ENCODE peak calls at places on chromosomes 16 and 17, in five cellular contexts. One of them, this sample, is unnamed. For H4K20me1 and H3K4me1, the result is how much of the 10 kb centered on the place peaks cover.

GRCh38 chr16:52489894-52490293 is 57.0 kb downstream of the TOX3 start:
- DNase-seq in GM23248: no peak
- DNase-seq in HCT116: no peak
- DNase-seq in GM12878: no peak
- DNase-seq in keratinocyte: no peak
- DNase-seq in this sample: no peak

GRCh38 chr17:66542967-66543525 is 240.6 kb downstream of the PRKCA start:
- DNase-seq in GM23248: peak
- DNase-seq in HCT116: no peak
- DNase-seq in GM12878: no peak
- DNase-seq in keratinocyte: no peak
- DNase-seq in this sample: no peak

GRCh38 chr16:89858973-89859808 is 14.2 kb upstream of the TCF25 start:
- DNase-seq in GM23248: no peak
- DNase-seq in HCT116: no peak
- DNase-seq in GM12878: no peak
- DNase-seq in keratinocyte: no peak
- DNase-seq in this sample: no peak

GRCh38 chr17:41863074-41863843 is 2.0 kb downstream of the KLHL11 start:
- DNase-seq in GM23248: no peak
- DNase-seq in HCT116: no peak
- DNase-seq in GM12878: no peak
- DNase-seq in keratinocyte: no peak
- DNase-seq in this sample: peak

GRCh38 chr17:46822388-46822921 is 4.0 kb upstream of the WNT3 start:
- DNase-seq in GM23248: no peak
- DNase-seq in HCT116: peak
- DNase-seq in GM12878: no peak
- DNase-seq in keratinocyte: no peak
- DNase-seq in this sample: no peak

GRCh38 chr16:73058616-73059409 is 10.9 kb upstream of the ZFHX3 start:
- DNase-seq in GM23248: peak
- DNase-seq in HCT116: peak
- DNase-seq in GM12878: no peak
- DNase-seq in keratinocyte: no peak
- DNase-seq in this sample: peak

GRCh38 chr16:53771655-53772497 is 67.9 kb downstream of the FTO start:
- DNase-seq in GM23248: peak
- DNase-seq in HCT116: no peak
- DNase-seq in GM12878: no peak
- DNase-seq in keratinocyte: no peak
- DNase-seq in this sample: no peak

GRCh38 chr16:66714659-66715307 is 18.2 kb upstream of the CMTM4 start:
- DNase-seq in GM23248: no peak
- DNase-seq in HCT116: no peak
- DNase-seq in GM12878: no peak
- DNase-seq in keratinocyte: peak
- DNase-seq in this sample: no peak

GRCh38 chr16:3642397-3643094 is 11.9 kb upstream of the DNASE1 start:
- DNase-seq in GM23248: no peak
- DNase-seq in HCT116: peak
- DNase-seq in GM12878: no peak
- DNase-seq in keratinocyte: peak
- DNase-seq in this sample: no peak

DNA sequence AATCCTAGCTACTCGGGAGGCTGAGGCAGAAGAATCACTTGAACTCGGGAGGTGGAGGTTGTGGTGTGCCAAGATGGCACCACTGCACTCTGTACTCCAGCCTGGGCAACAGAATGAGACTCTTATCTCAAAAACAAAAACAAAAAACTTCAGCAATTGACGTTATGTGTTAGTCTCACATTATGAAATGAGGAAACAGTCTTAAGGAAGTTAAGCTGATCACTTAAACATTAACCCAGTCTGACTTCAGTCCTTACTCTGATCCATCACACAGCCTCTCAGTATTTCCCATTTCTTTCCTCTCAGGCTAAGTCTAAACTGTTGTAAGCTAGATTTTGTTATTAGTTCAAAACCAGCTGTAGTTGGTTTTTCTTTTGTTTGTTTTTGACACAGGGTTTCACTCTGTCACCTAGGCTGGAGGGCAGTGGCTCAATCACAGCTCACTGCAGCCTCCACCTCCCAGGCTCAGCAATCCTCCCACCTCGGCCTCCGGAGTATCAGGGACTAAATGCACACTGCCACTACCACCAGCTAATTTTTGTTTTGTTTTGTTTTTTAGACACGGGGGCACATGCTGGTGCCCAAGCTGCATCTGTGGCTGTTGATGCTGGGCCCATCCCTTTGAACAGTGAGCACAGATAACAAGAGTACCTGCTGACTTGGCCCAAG is 6.3 kb downstream of the JPT1 start:
- DNase-seq in GM23248: no peak
- DNase-seq in HCT116: no peak
- DNase-seq in GM12878: no peak
- DNase-seq in keratinocyte: no peak
- DNase-seq in this sample: no peak
- H4K20me1 ChIP-seq in GM23248: under half
- H4K20me1 ChIP-seq in HCT116: under half
- H4K20me1 ChIP-seq in GM12878: under half
- H4K20me1 ChIP-seq in keratinocyte: under half
- H4K20me1 ChIP-seq in this sample: under half

DNA sequence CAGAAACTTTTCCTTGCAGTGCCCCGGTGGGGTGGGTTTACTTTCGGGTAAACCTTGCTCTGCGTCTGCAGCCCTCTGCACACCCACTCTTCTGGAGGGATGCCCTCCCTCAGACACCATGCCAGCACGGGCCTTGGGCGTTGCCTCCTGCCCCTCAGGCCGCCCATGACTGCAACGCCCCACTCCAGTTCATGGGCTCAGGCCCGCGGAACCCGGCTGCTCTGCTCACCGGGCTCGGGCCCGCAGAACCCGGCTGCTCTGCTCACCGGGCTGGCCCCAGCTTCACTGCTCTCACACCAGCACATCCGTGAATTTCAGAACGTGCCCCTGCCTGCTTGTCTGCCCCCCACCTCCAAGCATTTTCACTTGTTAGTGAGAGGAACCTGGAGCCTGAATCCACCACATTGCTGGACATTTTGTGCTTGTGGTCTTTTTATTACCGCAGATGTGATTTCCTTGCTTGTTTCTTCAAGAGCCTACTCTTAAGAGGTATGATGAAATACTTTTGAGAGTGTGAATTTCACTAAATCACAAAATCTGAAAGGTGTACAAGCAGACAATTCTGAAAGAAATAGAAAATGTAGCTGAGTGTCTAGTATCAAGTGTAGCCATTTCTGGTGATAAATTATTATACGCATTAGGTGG is 130.9 kb downstream of the RPTOR start:
- DNase-seq in GM23248: peak
- DNase-seq in HCT116: no peak
- DNase-seq in GM12878: no peak
- DNase-seq in keratinocyte: no peak
- DNase-seq in this sample: no peak
- H3K4me2 ChIP-seq in GM23248: no peak
- H3K4me2 ChIP-seq in HCT116: no peak
- H3K4me2 ChIP-seq in GM12878: no peak
- H3K4me2 ChIP-seq in keratinocyte: peak
- H3K4me2 ChIP-seq in this sample: no peak

GRCh38 chr17:27319536-27320221 is 25.8 kb downstream of the WSB1 start:
- DNase-seq in GM23248: peak
- DNase-seq in HCT116: no peak
- DNase-seq in GM12878: no peak
- DNase-seq in keratinocyte: no peak
- DNase-seq in this sample: no peak
- H3K4me1 ChIP-seq in GM23248: under half
- H3K4me1 ChIP-seq in HCT116: under half
- H3K4me1 ChIP-seq in GM12878: under half
- H3K4me1 ChIP-seq in keratinocyte: under half
- H3K4me1 ChIP-seq in this sample: under half

GRCh38 chr16:2199095-2199494 is 2.7 kb upstream of the CASKIN1 start:
- DNase-seq in GM23248: no peak
- DNase-seq in HCT116: no peak
- DNase-seq in GM12878: no peak
- DNase-seq in keratinocyte: no peak
- DNase-seq in this sample: no peak
- H4K20me1 ChIP-seq in GM23248: under half
- H4K20me1 ChIP-seq in HCT116: under half
- H4K20me1 ChIP-seq in GM12878: under half
- H4K20me1 ChIP-seq in keratinocyte: under half
- H4K20me1 ChIP-seq in this sample: under half

This sample was measured in DND-41.